ENCODE peak calls at places on chromosomes 7 and 10, in eight cellular contexts. One of them, this sample, is unnamed. For H3K36me3, the result is how much of the 10 kb centered on the place peaks cover.

GRCh38 chr7:114819629-114820362 is 102.1 kb upstream of the MDFIC start:
- DNase-seq in upper lobe of left lung: no peak
- DNase-seq in tibial nerve: peak
- DNase-seq in heart left ventricle: no peak
- DNase-seq in HCT116: peak
- DNase-seq in suprapubic skin: no peak
- DNase-seq in thyroid gland: no peak
- DNase-seq in transverse colon: no peak
- DNase-seq in this sample: no peak

GRCh38 chr7:154928136-154929005 is 74.6 kb downstream of the PAXIP1 start:
- DNase-seq in suprapubic skin: no peak
- DNase-seq in HCT116: peak
- DNase-seq in heart left ventricle: no peak
- DNase-seq in thyroid gland: peak
- DNase-seq in upper lobe of left lung: no peak
- DNase-seq in transverse colon: peak
- DNase-seq in tibial nerve: peak
- DNase-seq in this sample: peak

GRCh38 chr10:122192142-122192541 is 79.0 kb upstream of the BTBD16 start:
- DNase-seq in upper lobe of left lung: no peak
- DNase-seq in tibial nerve: no peak
- DNase-seq in thyroid gland: no peak
- DNase-seq in heart left ventricle: no peak
- DNase-seq in transverse colon: no peak
- DNase-seq in HCT116: no peak
- DNase-seq in suprapubic skin: no peak
- DNase-seq in this sample: no peak

GRCh38 chr10:7444576-7445226 is 33.9 kb upstream of the SFMBT2 start:
- DNase-seq in suprapubic skin: no peak
- DNase-seq in transverse colon: peak
- DNase-seq in HCT116: no peak
- DNase-seq in thyroid gland: peak
- DNase-seq in heart left ventricle: no peak
- DNase-seq in tibial nerve: no peak
- DNase-seq in upper lobe of left lung: no peak
- DNase-seq in this sample: peak

GRCh38 chr10:30607814-30608213 is 21.7 kb downstream of the LYZL2 start:
- DNase-seq in tibial nerve: no peak
- DNase-seq in HCT116: no peak
- DNase-seq in upper lobe of left lung: no peak
- DNase-seq in heart left ventricle: no peak
- DNase-seq in transverse colon: no peak
- DNase-seq in thyroid gland: no peak
- DNase-seq in suprapubic skin: no peak
- DNase-seq in this sample: no peak

GRCh38 chr7:92447239-92448184 is at the start of gene GATAD1:
- DNase-seq in upper lobe of left lung: peak
- DNase-seq in HCT116: peak
- DNase-seq in suprapubic skin: peak
- DNase-seq in tibial nerve: peak
- DNase-seq in thyroid gland: peak
- DNase-seq in transverse colon: peak
- DNase-seq in heart left ventricle: peak
- DNase-seq in this sample: peak

GRCh38 chr7:78479348-78479747 is 680.8 kb downstream of the PHTF2 start:
- DNase-seq in tibial nerve: no peak
- DNase-seq in heart left ventricle: no peak
- DNase-seq in upper lobe of left lung: no peak
- DNase-seq in HCT116: no peak
- DNase-seq in transverse colon: no peak
- DNase-seq in thyroid gland: no peak
- DNase-seq in suprapubic skin: no peak
- DNase-seq in this sample: no peak

GRCh38 chr7:42272793-42273665 is 36.0 kb upstream of the GLI3 start:
- DNase-seq in tibial nerve: no peak
- DNase-seq in thyroid gland: no peak
- DNase-seq in transverse colon: no peak
- DNase-seq in upper lobe of left lung: no peak
- DNase-seq in heart left ventricle: no peak
- DNase-seq in suprapubic skin: no peak
- DNase-seq in HCT116: no peak
- DNase-seq in this sample: no peak

GRCh38 chr7:96416599-96416998 is 94.7 kb upstream of the SLC25A13 start:
- DNase-seq in thyroid gland: no peak
- DNase-seq in tibial nerve: no peak
- DNase-seq in suprapubic skin: no peak
- DNase-seq in upper lobe of left lung: no peak
- DNase-seq in transverse colon: no peak
- DNase-seq in heart left ventricle: no peak
- DNase-seq in HCT116: no peak
- DNase-seq in this sample: no peak

GRCh38 chr7:142898377-142899235 is 13.1 kb upstream of the TRPV6 start:
- DNase-seq in upper lobe of left lung: peak
- DNase-seq in HCT116: no peak
- DNase-seq in tibial nerve: no peak
- DNase-seq in heart left ventricle: no peak
- DNase-seq in transverse colon: no peak
- DNase-seq in thyroid gland: peak
- DNase-seq in suprapubic skin: peak
- DNase-seq in this sample: peak

GRCh38 chr7:4080013-4080412 is 602.1 kb upstream of the FOXK1 start:
- DNase-seq in transverse colon: no peak
- DNase-seq in suprapubic skin: no peak
- DNase-seq in upper lobe of left lung: peak
- DNase-seq in thyroid gland: no peak
- DNase-seq in heart left ventricle: no peak
- DNase-seq in tibial nerve: no peak
- DNase-seq in HCT116: no peak
- DNase-seq in this sample: no peak

GRCh38 chr7:1669954-1670893 is at the start of gene ELFN1:
- DNase-seq in transverse colon: no peak
- DNase-seq in thyroid gland: no peak
- DNase-seq in tibial nerve: no peak
- DNase-seq in heart left ventricle: peak
- DNase-seq in HCT116: no peak
- DNase-seq in upper lobe of left lung: no peak
- DNase-seq in suprapubic skin: peak
- DNase-seq in this sample: peak

GRCh38 chr7:36278767-36279171 is 110.9 kb upstream of the ANLN start:
- DNase-seq in tibial nerve: no peak
- DNase-seq in HCT116: no peak
- DNase-seq in upper lobe of left lung: no peak
- DNase-seq in thyroid gland: no peak
- DNase-seq in suprapubic skin: peak
- DNase-seq in transverse colon: no peak
- DNase-seq in heart left ventricle: no peak
- DNase-seq in this sample: no peak

GRCh38 chr7:149867762-149868637 is 5.8 kb upstream of the ATP6V0E2 start:
- DNase-seq in thyroid gland: no peak
- DNase-seq in HCT116: no peak
- DNase-seq in heart left ventricle: no peak
- DNase-seq in transverse colon: no peak
- DNase-seq in upper lobe of left lung: no peak
- DNase-seq in suprapubic skin: peak
- DNase-seq in tibial nerve: no peak
- DNase-seq in this sample: no peak

GRCh38 chr7:71131753-71132520 is at the start of gene GALNT17:
- DNase-seq in suprapubic skin: no peak
- DNase-seq in tibial nerve: no peak
- DNase-seq in heart left ventricle: no peak
- DNase-seq in thyroid gland: peak
- DNase-seq in transverse colon: no peak
- DNase-seq in HCT116: no peak
- DNase-seq in upper lobe of left lung: no peak
- DNase-seq in this sample: peak

GRCh38 chr7:23713285-23714235 is 3.5 kb downstream of the STK31 start:
- DNase-seq in suprapubic skin: no peak
- DNase-seq in tibial nerve: no peak
- DNase-seq in transverse colon: no peak
- DNase-seq in thyroid gland: no peak
- DNase-seq in HCT116: no peak
- DNase-seq in upper lobe of left lung: no peak
- DNase-seq in heart left ventricle: no peak
- DNase-seq in this sample: no peak

GRCh38 chr10:57692255-57692980 is 575.3 kb downstream of the IPMK start:
- DNase-seq in suprapubic skin: no peak
- DNase-seq in thyroid gland: peak
- DNase-seq in heart left ventricle: no peak
- DNase-seq in tibial nerve: no peak
- DNase-seq in transverse colon: no peak
- DNase-seq in HCT116: no peak
- DNase-seq in upper lobe of left lung: no peak
- DNase-seq in this sample: no peak

GRCh38 chr10:100362570-100363496 is 15.8 kb downstream of the SCD start:
- DNase-seq in tibial nerve: no peak
- DNase-seq in suprapubic skin: no peak
- DNase-seq in thyroid gland: no peak
- DNase-seq in transverse colon: no peak
- DNase-seq in heart left ventricle: no peak
- DNase-seq in upper lobe of left lung: no peak
- DNase-seq in HCT116: no peak
- DNase-seq in this sample: no peak

DNA sequence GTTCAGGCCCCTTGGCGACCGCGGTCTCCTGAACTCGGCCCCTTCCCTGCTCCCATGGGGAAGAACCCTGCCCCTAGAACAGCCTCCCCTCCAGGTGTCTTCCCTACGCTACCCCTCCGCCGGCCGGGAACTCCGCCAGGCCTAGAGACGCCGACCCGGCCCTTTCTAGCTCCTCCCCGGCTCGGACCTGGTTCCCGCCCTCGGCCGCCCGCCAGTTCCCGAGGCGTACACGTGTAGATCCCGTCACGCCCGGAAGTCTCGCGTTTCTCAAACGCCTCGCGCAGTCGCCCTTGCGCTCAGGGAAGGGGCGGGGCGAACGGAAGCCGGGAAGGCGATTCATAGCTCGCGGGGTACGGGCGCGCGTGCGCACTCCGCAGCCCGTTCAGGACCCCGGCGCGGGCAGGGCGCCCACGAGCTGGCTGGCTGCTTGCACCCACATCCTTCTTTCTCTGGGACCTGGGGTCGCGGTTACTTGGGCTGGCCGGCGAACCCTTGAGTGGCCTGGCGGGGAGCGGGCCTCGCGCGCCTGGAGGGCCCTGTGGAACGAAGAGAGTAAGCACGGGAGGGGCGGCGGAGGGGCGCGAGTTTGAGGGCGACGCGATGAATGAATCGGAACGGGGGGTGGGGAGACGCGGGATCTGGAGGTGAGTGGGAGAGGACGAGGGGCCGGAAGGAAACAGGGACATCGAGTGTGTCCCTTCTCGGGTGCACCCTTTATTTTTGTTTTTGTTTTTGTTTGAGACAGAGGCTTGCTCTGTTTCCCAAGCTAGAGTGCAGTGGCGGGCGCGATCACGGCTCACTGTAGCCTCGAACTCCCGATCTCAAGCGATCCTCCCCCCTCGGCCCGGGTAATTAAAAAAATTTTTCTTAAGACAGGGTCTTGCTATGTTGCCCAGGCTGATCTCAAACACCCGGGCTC is at the start of gene POP7:
- DNase-seq in upper lobe of left lung: peak
- DNase-seq in thyroid gland: peak
- DNase-seq in transverse colon: peak
- DNase-seq in suprapubic skin: peak
- DNase-seq in heart left ventricle: peak
- DNase-seq in tibial nerve: peak
- DNase-seq in HCT116: peak
- DNase-seq in this sample: peak
- TF ChIP-seq POLR2A in upper lobe of left lung: peak
- TF ChIP-seq POLR2A in thyroid gland: peak
- TF ChIP-seq POLR2A in transverse colon: peak
- TF ChIP-seq POLR2A in suprapubic skin: peak
- TF ChIP-seq POLR2A in heart left ventricle: no peak
- TF ChIP-seq POLR2A in tibial nerve: peak
- TF ChIP-seq POLR2A in HCT116: peak
- TF ChIP-seq POLR2A in this sample: peak

GRCh38 chr7:151379534-151380198 is 30.2 kb downstream of the WDR86 start:
- DNase-seq in suprapubic skin: no peak
- DNase-seq in thyroid gland: no peak
- DNase-seq in heart left ventricle: no peak
- DNase-seq in transverse colon: no peak
- DNase-seq in tibial nerve: no peak
- DNase-seq in HCT116: no peak
- DNase-seq in upper lobe of left lung: no peak
- DNase-seq in this sample: no peak
- H3K36me3 ChIP-seq in suprapubic skin: under half
- H3K36me3 ChIP-seq in thyroid gland: under half
- H3K36me3 ChIP-seq in heart left ventricle: under half
- H3K36me3 ChIP-seq in transverse colon: under half
- H3K36me3 ChIP-seq in tibial nerve: under half
- H3K36me3 ChIP-seq in HCT116: under half
- H3K36me3 ChIP-seq in upper lobe of left lung: under half
- H3K36me3 ChIP-seq in this sample: under half

DNA sequence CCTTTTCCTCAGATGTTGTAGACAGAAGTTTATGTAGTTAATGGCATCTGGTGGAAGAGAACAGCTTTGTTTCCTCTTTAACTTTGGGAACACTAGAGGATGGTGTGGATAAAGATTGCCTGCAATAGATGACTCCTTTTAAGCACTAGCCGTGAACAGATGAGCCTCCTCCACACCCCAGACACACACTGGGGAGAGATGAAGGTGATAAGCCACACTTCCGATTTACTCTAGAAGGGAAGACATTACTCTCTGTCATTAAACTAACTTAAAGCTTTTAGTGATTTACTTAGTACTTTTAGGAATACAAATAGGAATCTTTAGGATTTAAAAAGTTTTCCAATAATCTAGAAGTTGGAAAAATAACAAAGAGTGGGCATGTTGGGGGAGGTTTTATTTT is 6.8 kb downstream of the HSPA14 start:
- DNase-seq in suprapubic skin: no peak
- DNase-seq in tibial nerve: no peak
- DNase-seq in upper lobe of left lung: no peak
- DNase-seq in HCT116: no peak
- DNase-seq in heart left ventricle: no peak
- DNase-seq in transverse colon: no peak
- DNase-seq in thyroid gland: no peak
- DNase-seq in this sample: no peak
- TF ChIP-seq POLR2A in suprapubic skin: no peak
- TF ChIP-seq POLR2A in tibial nerve: no peak
- TF ChIP-seq POLR2A in upper lobe of left lung: no peak
- TF ChIP-seq POLR2A in HCT116: no peak
- TF ChIP-seq POLR2A in heart left ventricle: no peak
- TF ChIP-seq POLR2A in transverse colon: no peak
- TF ChIP-seq POLR2A in thyroid gland: no peak
- TF ChIP-seq POLR2A in this sample: no peak

GRCh38 chr7:55172881-55173609 is 154.2 kb downstream of the EGFR start:
- DNase-seq in heart left ventricle: peak
- DNase-seq in transverse colon: no peak
- DNase-seq in upper lobe of left lung: no peak
- DNase-seq in thyroid gland: no peak
- DNase-seq in tibial nerve: no peak
- DNase-seq in HCT116: no peak
- DNase-seq in suprapubic skin: no peak
- DNase-seq in this sample: no peak
- H3K36me3 ChIP-seq in heart left ventricle: half or more
- H3K36me3 ChIP-seq in transverse colon: under half
- H3K36me3 ChIP-seq in upper lobe of left lung: under half
- H3K36me3 ChIP-seq in thyroid gland: under half
- H3K36me3 ChIP-seq in tibial nerve: under half
- H3K36me3 ChIP-seq in HCT116: under half
- H3K36me3 ChIP-seq in suprapubic skin: half or more
- H3K36me3 ChIP-seq in this sample: under half